ENCODE peak calls at places on chromosomes 2 and 18, in seven cellular contexts. A, P, B, Q, L, O and E are unnamed samples.

GRCh38 chr2:42046819-42047487 is 868 bp upstream of the PKDCC start:
- DNase-seq in P (no peak), A (no peak), O (no peak), B (no peak), L (peak), Q (no peak), E (no peak)

GRCh38 chr2:43276517-43276931 is 50.1 kb upstream of the ZFP36L2 start:
- DNase-seq in A (no peak), O (no peak), Q (no peak), B (no peak), L (no peak), P (no peak), E (no peak)

GRCh38 chr2:168449419-168449818 is 6.7 kb upstream of the CERS6 start:
- DNase-seq in B (no peak), Q (no peak), A (no peak), O (no peak), P (no peak), L (no peak), E (no peak)

GRCh38 chr2:180156651-180157050 is 149.6 kb upstream of the CWC22 start:
- DNase-seq in B (no peak), O (no peak), A (no peak), Q (no peak), L (no peak), P (no peak), E (no peak)

GRCh38 chr18:60044290-60045006 is 144.7 kb downstream of the PMAIP1 start:
- DNase-seq in O (peak), L (no peak), A (no peak), P (no peak), Q (no peak), B (no peak), E (no peak)

GRCh38 chr2:226063704-226064390 is 664.3 kb downstream of the NYAP2 start:
- DNase-seq in P (no peak), A (no peak), Q (no peak), O (peak), B (no peak), L (no peak), E (no peak)

GRCh38 chr2:3461781-3462492 is 57.4 kb downstream of the ADI1 start:
- DNase-seq in P (no peak), Q (no peak), A (no peak), B (no peak), O (peak), L (peak), E (no peak)

GRCh38 chr2:181143790-181144300 is 163.4 kb downstream of the UBE2E3 start:
- DNase-seq in O (no peak), L (no peak), P (no peak), B (peak), Q (no peak), A (no peak), E (no peak)

GRCh38 chr2:46857871-46858696 is 57.5 kb downstream of the MCFD2 start:
- DNase-seq in B (no peak), P (no peak), L (no peak), O (peak), A (no peak), Q (no peak), E (no peak)

GRCh38 chr2:85053802-85054201 is 79.4 kb upstream of the TCF7L1 start:
- DNase-seq in B (no peak), Q (no peak), O (peak), P (peak), L (no peak), A (no peak), E (no peak)

GRCh38 chr2:127061377-127062273 is 45.3 kb downstream of the BIN1 start:
- DNase-seq in B (no peak), Q (no peak), L (peak), A (no peak), P (no peak), O (no peak), E (no peak)

GRCh38 chr2:207416111-207416510 is 113.7 kb upstream of the CREB1 start:
- DNase-seq in O (no peak), L (no peak), B (no peak), P (no peak), Q (no peak), A (no peak), E (no peak)

GRCh38 chr2:164906947-164907346 is 48.4 kb downstream of the SLC38A11 start:
- DNase-seq in L (no peak), O (no peak), P (no peak), A (no peak), Q (no peak), B (no peak), E (no peak)

GRCh38 chr2:80748576-80748975 is 444.0 kb upstream of the LRRTM1 start:
- DNase-seq in Q (no peak), A (no peak), O (no peak), B (no peak), L (peak), P (no peak), E (no peak)

GRCh38 chr2:28336264-28336992 is 56.2 kb upstream of the FOSL2 start:
- DNase-seq in P (no peak), A (no peak), B (no peak), Q (no peak), L (no peak), O (no peak), E (no peak)

GRCh38 chr18:75110311-75110710 is 98.6 kb downstream of the PTGR3 start:
- DNase-seq in L (no peak), P (no peak), O (no peak), B (no peak), A (no peak), Q (no peak), E (no peak)